ENCODE peak calls at places on chromosomes 4 and X, in eight cellular contexts. One of them, this sample, is unnamed.

GRCh38 chr4:143626134-143626859 is 74.2 kb downstream of the FREM3 start:
- DNase-seq in thoracic aorta: peak; percentile 21
- DNase-seq in brain microvascular endothelial cell: peak; percentile 51
- DNase-seq in lung: peak; percentile 34
- DNase-seq in BE2C: no peak
- DNase-seq in adrenal gland: peak; percentile 61
- DNase-seq in ovary: peak; percentile 84
- DNase-seq in kidney epithelial cell: no peak
- DNase-seq in this sample: no peak

GRCh38 chr4:139550724-139551429 is 5.1 kb downstream of the SETD7 start:
- DNase-seq in thoracic aorta: no peak
- DNase-seq in brain microvascular endothelial cell: peak; percentile 51
- DNase-seq in lung: no peak
- DNase-seq in BE2C: peak; percentile 32
- DNase-seq in adrenal gland: no peak
- DNase-seq in ovary: peak; percentile 63
- DNase-seq in kidney epithelial cell: no peak
- DNase-seq in this sample: no peak

GRCh38 chr4:184460495-184461285 is 13.7 kb downstream of the IRF2 start:
- DNase-seq in thoracic aorta: no peak
- DNase-seq in brain microvascular endothelial cell: no peak
- DNase-seq in lung: no peak
- DNase-seq in BE2C: no peak
- DNase-seq in adrenal gland: no peak
- DNase-seq in ovary: no peak
- DNase-seq in kidney epithelial cell: no peak
- DNase-seq in this sample: no peak

GRCh38 chr4:142088906-142089305 is 452.5 kb downstream of the IL15 start:
- DNase-seq in thoracic aorta: no peak
- DNase-seq in brain microvascular endothelial cell: peak; percentile 42
- DNase-seq in lung: no peak
- DNase-seq in BE2C: no peak
- DNase-seq in adrenal gland: peak; percentile 50
- DNase-seq in ovary: no peak
- DNase-seq in kidney epithelial cell: no peak
- DNase-seq in this sample: no peak

GRCh38 chr4:13527983-13528822 is 16.1 kb downstream of the NKX3-2 start:
- DNase-seq in thoracic aorta: no peak
- DNase-seq in brain microvascular endothelial cell: no peak
- DNase-seq in lung: no peak
- DNase-seq in BE2C: no peak
- DNase-seq in adrenal gland: no peak
- DNase-seq in ovary: no peak
- DNase-seq in kidney epithelial cell: no peak
- DNase-seq in this sample: no peak

GRCh38 chr4:15327311-15328298 is 100.2 kb upstream of the C1QTNF7 start:
- DNase-seq in thoracic aorta: no peak
- DNase-seq in brain microvascular endothelial cell: peak; percentile 23
- DNase-seq in lung: no peak
- DNase-seq in BE2C: no peak
- DNase-seq in adrenal gland: no peak
- DNase-seq in ovary: no peak
- DNase-seq in kidney epithelial cell: no peak
- DNase-seq in this sample: no peak

GRCh38 chr4:73770917-73771316 is 30.5 kb downstream of the CXCL8 start:
- DNase-seq in thoracic aorta: no peak
- DNase-seq in brain microvascular endothelial cell: no peak
- DNase-seq in lung: no peak
- DNase-seq in BE2C: no peak
- DNase-seq in adrenal gland: no peak
- DNase-seq in ovary: no peak
- DNase-seq in kidney epithelial cell: no peak
- DNase-seq in this sample: no peak

GRCh38 chrX:112818114-112819012 is 22.3 kb downstream of the AMOT start:
- DNase-seq in thoracic aorta: no peak
- DNase-seq in brain microvascular endothelial cell: no peak
- DNase-seq in lung: no peak
- DNase-seq in BE2C: no peak
- DNase-seq in adrenal gland: no peak
- DNase-seq in ovary: peak; percentile 35
- DNase-seq in kidney epithelial cell: no peak
- DNase-seq in this sample: no peak

GRCh38 chr4:68905598-68906237 is 45.9 kb downstream of the UGT2A3 start:
- DNase-seq in thoracic aorta: no peak
- DNase-seq in brain microvascular endothelial cell: no peak
- DNase-seq in lung: no peak
- DNase-seq in BE2C: no peak
- DNase-seq in adrenal gland: no peak
- DNase-seq in ovary: no peak
- DNase-seq in kidney epithelial cell: no peak
- DNase-seq in this sample: no peak

GRCh38 chr4:16573181-16573580 is 325.3 kb downstream of the LDB2 start:
- DNase-seq in thoracic aorta: no peak
- DNase-seq in brain microvascular endothelial cell: no peak
- DNase-seq in lung: no peak
- DNase-seq in BE2C: peak; percentile 66
- DNase-seq in adrenal gland: no peak
- DNase-seq in ovary: no peak
- DNase-seq in kidney epithelial cell: no peak
- DNase-seq in this sample: no peak

GRCh38 chr4:150280081-150280950 is 202.1 kb downstream of the DCLK2 start:
- DNase-seq in thoracic aorta: no peak
- DNase-seq in brain microvascular endothelial cell: peak; percentile 88
- DNase-seq in lung: no peak
- DNase-seq in BE2C: no peak
- DNase-seq in adrenal gland: no peak
- DNase-seq in ovary: no peak
- DNase-seq in kidney epithelial cell: peak; percentile 97
- DNase-seq in this sample: no peak

GRCh38 chrX:31555506-31555905 is 483.7 kb upstream of the FTHL17 start:
- DNase-seq in thoracic aorta: no peak
- DNase-seq in brain microvascular endothelial cell: peak; percentile 6
- DNase-seq in lung: no peak
- DNase-seq in BE2C: no peak
- DNase-seq in adrenal gland: no peak
- DNase-seq in ovary: no peak
- DNase-seq in kidney epithelial cell: no peak
- DNase-seq in this sample: no peak

DNA sequence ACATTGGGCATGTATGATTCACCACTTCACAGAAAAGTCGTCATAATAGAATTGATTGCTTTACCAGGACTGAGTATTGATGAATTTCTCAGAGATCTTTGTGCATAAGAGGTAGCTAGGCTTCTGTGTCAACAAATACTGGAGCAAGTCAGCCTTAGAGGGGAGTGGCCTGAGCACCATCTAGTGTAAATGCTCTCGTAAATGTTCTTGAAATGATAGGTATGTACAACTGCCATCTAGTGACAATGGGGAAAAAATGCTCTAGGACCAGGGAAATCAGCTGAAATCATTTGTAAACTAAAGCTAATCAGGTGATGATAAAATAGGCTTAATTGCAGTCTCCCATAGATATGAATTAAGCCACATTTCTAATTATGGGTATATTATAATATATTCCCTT is 309.4 kb upstream of the FMR1 start:
- DNase-seq in thoracic aorta: no peak
- DNase-seq in brain microvascular endothelial cell: no peak
- DNase-seq in lung: no peak
- DNase-seq in BE2C: no peak
- DNase-seq in adrenal gland: no peak
- DNase-seq in ovary: no peak
- DNase-seq in kidney epithelial cell: no peak
- DNase-seq in this sample: no peak
- TF ChIP-seq CTCF in thoracic aorta: no peak
- TF ChIP-seq CTCF in brain microvascular endothelial cell: no peak
- TF ChIP-seq CTCF in lung: no peak
- TF ChIP-seq CTCF in BE2C: no peak
- TF ChIP-seq CTCF in adrenal gland: no peak
- TF ChIP-seq CTCF in ovary: no peak
- TF ChIP-seq CTCF in kidney epithelial cell: no peak
- TF ChIP-seq CTCF in this sample: no peak

GRCh38 chrX:107676559-107677378 is 48.5 kb downstream of the PRPS1 start:
- DNase-seq in thoracic aorta: peak; percentile 57
- DNase-seq in brain microvascular endothelial cell: peak; percentile 91
- DNase-seq in lung: peak; percentile 89
- DNase-seq in BE2C: peak; percentile 82
- DNase-seq in adrenal gland: peak; percentile 92
- DNase-seq in ovary: peak; percentile 81
- DNase-seq in kidney epithelial cell: no peak
- DNase-seq in this sample: no peak
- H3K4me3 ChIP-seq in thoracic aorta: peak overlapping the region; percentile 82
- H3K4me3 ChIP-seq in brain microvascular endothelial cell: peak overlapping the region; percentile 70
- H3K4me3 ChIP-seq in lung: peak overlapping the region; percentile 46
- H3K4me3 ChIP-seq in BE2C: peak overlapping the region; percentile 70
- H3K4me3 ChIP-seq in adrenal gland: peak overlapping the region; percentile 48
- H3K4me3 ChIP-seq in ovary: peak overlapping the region; percentile 63
- H3K4me3 ChIP-seq in kidney epithelial cell: peak overlapping the region; percentile 50
- H3K4me3 ChIP-seq in this sample: peak overlapping the region; percentile 78

DNA sequence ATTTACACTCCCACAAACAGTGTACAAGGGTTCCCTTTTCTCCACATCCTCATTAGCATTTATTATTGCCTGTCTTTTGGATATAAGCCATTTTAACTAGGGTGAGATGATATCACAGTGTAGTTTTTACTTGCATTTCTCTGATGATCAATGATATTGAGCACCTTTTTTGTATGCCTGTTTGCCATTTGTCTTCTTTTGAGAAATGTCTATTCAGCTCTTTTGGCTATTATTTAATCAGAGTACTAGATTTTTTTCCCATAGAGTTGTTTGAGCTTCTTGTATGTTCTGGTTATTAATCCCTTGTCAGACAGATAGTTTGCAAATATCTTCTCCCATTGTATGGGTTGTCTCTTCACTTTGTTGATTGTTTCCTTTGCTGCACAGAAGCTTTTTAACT is 190.6 kb downstream of the MAGEB17 start:
- DNase-seq in thoracic aorta: no peak
- DNase-seq in brain microvascular endothelial cell: no peak
- DNase-seq in lung: no peak
- DNase-seq in BE2C: no peak
- DNase-seq in adrenal gland: no peak
- DNase-seq in ovary: no peak
- DNase-seq in kidney epithelial cell: no peak
- DNase-seq in this sample: no peak
- H3K27me3 ChIP-seq in thoracic aorta: no peaks in the 10 kb centered on the region
- H3K27me3 ChIP-seq in brain microvascular endothelial cell: no peaks in the 10 kb centered on the region
- H3K27me3 ChIP-seq in lung: no peaks in the 10 kb centered on the region
- H3K27me3 ChIP-seq in BE2C: no peaks in the 10 kb centered on the region
- H3K27me3 ChIP-seq in adrenal gland: no peaks in the 10 kb centered on the region
- H3K27me3 ChIP-seq in ovary: no peaks in the 10 kb centered on the region
- H3K27me3 ChIP-seq in kidney epithelial cell: no peaks in the 10 kb centered on the region
- H3K27me3 ChIP-seq in this sample: no peaks in the 10 kb centered on the region

GRCh38 chrX:108584617-108585211 is 145.1 kb downstream of the COL4A5 start:
- DNase-seq in thoracic aorta: no peak
- DNase-seq in brain microvascular endothelial cell: no peak
- DNase-seq in lung: no peak
- DNase-seq in BE2C: peak; percentile 5
- DNase-seq in adrenal gland: no peak
- DNase-seq in ovary: no peak
- DNase-seq in kidney epithelial cell: no peak
- DNase-seq in this sample: no peak
- TF ChIP-seq CTCF in thoracic aorta: no peak
- TF ChIP-seq CTCF in brain microvascular endothelial cell: peak; percentile 44
- TF ChIP-seq CTCF in lung: no peak
- TF ChIP-seq CTCF in BE2C: peak; percentile 53
- TF ChIP-seq CTCF in adrenal gland: peak; percentile 42
- TF ChIP-seq CTCF in ovary: no peak
- TF ChIP-seq CTCF in kidney epithelial cell: peak; percentile 33
- TF ChIP-seq CTCF in this sample: no peak